ENCODE peak calls at places on chromosomes 1 and 21, in five cellular contexts. One of them, this sample, is unnamed.

GRCh38 chr1:15444476-15445389 is 6.5 kb downstream of the CTRC start:
- DNase-seq in IMR-90: no peak
- DNase-seq in neuronal stem cell: no peak
- DNase-seq in neural progenitor cell: no peak
- DNase-seq in RWPE1: no peak
- DNase-seq in this sample: no peak

GRCh38 chr1:116769561-116769977 is 15.3 kb downstream of the CD2 start:
- DNase-seq in IMR-90: no peak
- DNase-seq in neuronal stem cell: no peak
- DNase-seq in neural progenitor cell: no peak
- DNase-seq in RWPE1: no peak
- DNase-seq in this sample: no peak

GRCh38 chr1:147618077-147618569 is 52.2 kb downstream of the ACP6 start:
- DNase-seq in IMR-90: peak
- DNase-seq in neuronal stem cell: no peak
- DNase-seq in neural progenitor cell: no peak
- DNase-seq in RWPE1: no peak
- DNase-seq in this sample: no peak

GRCh38 chr1:175687699-175688098 is 55.7 kb downstream of the TNR start:
- DNase-seq in IMR-90: no peak
- DNase-seq in neuronal stem cell: no peak
- DNase-seq in neural progenitor cell: no peak
- DNase-seq in RWPE1: no peak
- DNase-seq in this sample: no peak

GRCh38 chr1:38120552-38121230 is 74.1 kb upstream of the POU3F1 start:
- DNase-seq in IMR-90: no peak
- DNase-seq in neuronal stem cell: no peak
- DNase-seq in neural progenitor cell: no peak
- DNase-seq in RWPE1: no peak
- DNase-seq in this sample: no peak

GRCh38 chr21:44466351-44466954 is 11.1 kb downstream of the LRRC3 start:
- DNase-seq in IMR-90: no peak
- DNase-seq in neuronal stem cell: no peak
- DNase-seq in neural progenitor cell: no peak
- DNase-seq in RWPE1: no peak
- DNase-seq in this sample: no peak

GRCh38 chr1:112761714-112762480 is 46.8 kb upstream of the PPM1J start:
- DNase-seq in IMR-90: no peak
- DNase-seq in neuronal stem cell: no peak
- DNase-seq in neural progenitor cell: no peak
- DNase-seq in RWPE1: no peak
- DNase-seq in this sample: no peak

GRCh38 chr1:12488666-12489354 is 129.2 kb downstream of the DHRS3 start:
- DNase-seq in IMR-90: peak
- DNase-seq in neuronal stem cell: no peak
- DNase-seq in neural progenitor cell: no peak
- DNase-seq in RWPE1: peak
- DNase-seq in this sample: no peak

GRCh38 chr1:119551218-119551617 is 44.2 kb downstream of the HSD3B1 start:
- DNase-seq in IMR-90: no peak
- DNase-seq in neuronal stem cell: no peak
- DNase-seq in neural progenitor cell: no peak
- DNase-seq in RWPE1: no peak
- DNase-seq in this sample: no peak

GRCh38 chr1:1959840-1960479 is 40.9 kb upstream of the TMEM52 start:
- DNase-seq in IMR-90: peak
- DNase-seq in neuronal stem cell: peak
- DNase-seq in neural progenitor cell: peak
- DNase-seq in RWPE1: peak
- DNase-seq in this sample: peak

GRCh38 chr1:66383168-66383567 is 150.8 kb upstream of the SGIP1 start:
- DNase-seq in IMR-90: peak
- DNase-seq in neuronal stem cell: no peak
- DNase-seq in neural progenitor cell: no peak
- DNase-seq in RWPE1: no peak
- DNase-seq in this sample: no peak

GRCh38 chr1:113678159-113678469 is 81.2 kb downstream of the PHTF1 start:
- DNase-seq in IMR-90: no peak
- DNase-seq in neuronal stem cell: no peak
- DNase-seq in neural progenitor cell: no peak
- DNase-seq in RWPE1: no peak
- DNase-seq in this sample: no peak

GRCh38 chr1:52195161-52195560 is 53.3 kb downstream of the ZFYVE9 start:
- DNase-seq in IMR-90: peak
- DNase-seq in neuronal stem cell: no peak
- DNase-seq in neural progenitor cell: no peak
- DNase-seq in RWPE1: no peak
- DNase-seq in this sample: no peak

GRCh38 chr1:61081637-61082335 is 575 bp upstream of the NFIA start:
- DNase-seq in IMR-90: peak
- DNase-seq in neuronal stem cell: no peak
- DNase-seq in neural progenitor cell: peak
- DNase-seq in RWPE1: peak
- DNase-seq in this sample: no peak

GRCh38 chr1:248808876-248809275 is 16.8 kb downstream of the SH3BP5L start:
- DNase-seq in IMR-90: no peak
- DNase-seq in neuronal stem cell: no peak
- DNase-seq in neural progenitor cell: no peak
- DNase-seq in RWPE1: no peak
- DNase-seq in this sample: no peak

GRCh38 chr1:5829414-5829813 is 162.8 kb downstream of the NPHP4 start:
- DNase-seq in IMR-90: no peak
- DNase-seq in neuronal stem cell: no peak
- DNase-seq in neural progenitor cell: no peak
- DNase-seq in RWPE1: no peak
- DNase-seq in this sample: no peak

GRCh38 chr1:202135221-202135721 is 9.3 kb downstream of the ARL8A start:
- DNase-seq in IMR-90: peak
- DNase-seq in neuronal stem cell: peak
- DNase-seq in neural progenitor cell: peak
- DNase-seq in RWPE1: peak
- DNase-seq in this sample: peak

GRCh38 chr1:164589408-164589807 is 30.4 kb downstream of the PBX1 start:
- DNase-seq in IMR-90: no peak
- DNase-seq in neuronal stem cell: no peak
- DNase-seq in neural progenitor cell: no peak
- DNase-seq in RWPE1: no peak
- DNase-seq in this sample: no peak

GRCh38 chr1:35115459-35116383 is 36.5 kb downstream of the ZMYM1 start:
- DNase-seq in IMR-90: peak
- DNase-seq in neuronal stem cell: no peak
- DNase-seq in neural progenitor cell: no peak
- DNase-seq in RWPE1: no peak
- DNase-seq in this sample: no peak

GRCh38 chr1:228376651-228377631 is 29.7 kb downstream of the TRIM11 start:
- DNase-seq in IMR-90: no peak
- DNase-seq in neuronal stem cell: no peak
- DNase-seq in neural progenitor cell: no peak
- DNase-seq in RWPE1: no peak
- DNase-seq in this sample: no peak

GRCh38 chr1:228373681-228374571 is 32.7 kb downstream of the TRIM11 start:
- DNase-seq in IMR-90: no peak
- DNase-seq in neuronal stem cell: no peak
- DNase-seq in neural progenitor cell: no peak
- DNase-seq in RWPE1: no peak
- DNase-seq in this sample: no peak

GRCh38 chr1:228376262-228376628 is 30.4 kb downstream of the TRIM11 start:
- DNase-seq in IMR-90: no peak
- DNase-seq in neuronal stem cell: no peak
- DNase-seq in neural progenitor cell: no peak
- DNase-seq in RWPE1: no peak
- DNase-seq in this sample: no peak

GRCh38 chr1:228374711-228375577 is 31.7 kb downstream of the TRIM11 start:
- DNase-seq in IMR-90: peak
- DNase-seq in neuronal stem cell: no peak
- DNase-seq in neural progenitor cell: no peak
- DNase-seq in RWPE1: peak
- DNase-seq in this sample: peak

GRCh38 chr1:228375578-228376261 is 30.9 kb downstream of the TRIM11 start:
- DNase-seq in IMR-90: no peak
- DNase-seq in neuronal stem cell: no peak
- DNase-seq in neural progenitor cell: no peak
- DNase-seq in RWPE1: no peak
- DNase-seq in this sample: no peak
- H3K27ac ChIP-seq in IMR-90: peak
- H3K27ac ChIP-seq in neuronal stem cell: no peak
- H3K27ac ChIP-seq in neural progenitor cell: no peak
- H3K27ac ChIP-seq in RWPE1: peak
- H3K27ac ChIP-seq in this sample: no peak

GRCh38 chr1:211420389-211420788 is 71.6 kb downstream of the RD3 start:
- DNase-seq in IMR-90: peak
- DNase-seq in neuronal stem cell: no peak
- DNase-seq in neural progenitor cell: peak
- DNase-seq in RWPE1: no peak
- DNase-seq in this sample: no peak
- H3K27ac ChIP-seq in IMR-90: no peak
- H3K27ac ChIP-seq in neuronal stem cell: no peak
- H3K27ac ChIP-seq in neural progenitor cell: no peak
- H3K27ac ChIP-seq in RWPE1: no peak
- H3K27ac ChIP-seq in this sample: no peak

GRCh38 chr1:192604979-192605620 is 29.5 kb downstream of the RGS1 start:
- DNase-seq in IMR-90: no peak
- DNase-seq in neuronal stem cell: no peak
- DNase-seq in neural progenitor cell: no peak
- DNase-seq in RWPE1: no peak
- DNase-seq in this sample: no peak
- H3K27ac ChIP-seq in IMR-90: no peak
- H3K27ac ChIP-seq in neuronal stem cell: no peak
- H3K27ac ChIP-seq in neural progenitor cell: no peak
- H3K27ac ChIP-seq in RWPE1: no peak
- H3K27ac ChIP-seq in this sample: no peak

DNA sequence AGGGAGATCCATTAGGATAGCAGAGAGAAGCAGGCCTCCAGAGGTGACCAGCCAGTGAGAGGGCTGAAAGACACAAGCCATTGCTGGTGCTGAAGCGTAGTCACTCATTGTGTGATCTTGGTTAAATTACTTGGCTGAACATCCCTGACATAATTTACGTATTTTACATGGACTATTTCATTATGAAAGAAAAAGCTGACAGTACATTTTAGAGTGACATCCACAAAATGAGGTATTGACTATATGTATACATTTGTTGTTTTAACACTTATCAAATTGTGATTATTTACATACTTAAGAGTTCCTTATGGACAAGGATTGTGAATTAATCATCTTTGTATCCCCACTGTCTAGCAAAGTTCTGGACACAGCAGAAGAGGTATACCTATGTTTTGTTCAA is 14.9 kb downstream of the DESI2 start:
- DNase-seq in IMR-90: no peak
- DNase-seq in neuronal stem cell: no peak
- DNase-seq in neural progenitor cell: no peak
- DNase-seq in RWPE1: no peak
- DNase-seq in this sample: no peak
- H3K27ac ChIP-seq in IMR-90: no peak
- H3K27ac ChIP-seq in neuronal stem cell: no peak
- H3K27ac ChIP-seq in neural progenitor cell: no peak
- H3K27ac ChIP-seq in RWPE1: no peak
- H3K27ac ChIP-seq in this sample: no peak

GRCh38 chr1:244224487-244225430 is 173.7 kb downstream of the ZBTB18 start:
- DNase-seq in IMR-90: no peak
- DNase-seq in neuronal stem cell: no peak
- DNase-seq in neural progenitor cell: no peak
- DNase-seq in RWPE1: no peak
- DNase-seq in this sample: no peak
- H3K27ac ChIP-seq in IMR-90: no peak
- H3K27ac ChIP-seq in neuronal stem cell: no peak
- H3K27ac ChIP-seq in neural progenitor cell: no peak
- H3K27ac ChIP-seq in RWPE1: no peak
- H3K27ac ChIP-seq in this sample: no peak

GRCh38 chr1:47390843-47391242 is 25.2 kb upstream of the FOXE3 start:
- DNase-seq in IMR-90: no peak
- DNase-seq in neuronal stem cell: no peak
- DNase-seq in neural progenitor cell: no peak
- DNase-seq in RWPE1: no peak
- DNase-seq in this sample: no peak
- H3K27ac ChIP-seq in IMR-90: no peak
- H3K27ac ChIP-seq in neuronal stem cell: no peak
- H3K27ac ChIP-seq in neural progenitor cell: no peak
- H3K27ac ChIP-seq in RWPE1: no peak
- H3K27ac ChIP-seq in this sample: no peak

DNA sequence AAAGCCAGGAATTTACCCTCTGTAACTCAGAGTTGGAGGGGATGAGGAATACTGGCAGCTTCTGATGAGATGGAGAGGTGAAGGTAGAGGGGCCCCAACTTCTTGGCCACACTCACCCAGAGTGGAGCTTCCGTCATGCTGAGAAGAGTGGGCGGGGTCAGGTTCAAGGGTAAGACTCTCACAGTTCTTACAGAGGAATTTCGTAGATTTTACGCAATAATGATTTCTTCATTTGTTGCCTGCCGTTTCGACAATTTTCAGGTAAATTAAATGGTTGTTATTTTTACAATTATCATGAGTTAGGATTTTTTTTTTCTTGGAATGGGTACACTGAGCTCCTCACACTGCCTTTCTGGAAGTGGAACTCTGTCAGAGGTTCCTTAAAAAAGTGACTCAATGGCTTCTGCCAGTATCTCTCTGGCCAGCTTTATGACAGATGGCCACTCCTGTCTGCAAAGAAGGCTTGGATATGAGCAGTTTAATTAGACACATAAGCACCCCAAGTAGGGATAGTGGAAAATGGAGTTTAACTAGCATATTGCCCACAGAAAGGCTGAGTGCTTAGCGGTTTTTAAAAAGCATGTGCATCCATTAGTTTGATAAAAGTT is 13.8 kb upstream of the NLRP3 start:
- DNase-seq in IMR-90: no peak
- DNase-seq in neuronal stem cell: no peak
- DNase-seq in neural progenitor cell: no peak
- DNase-seq in RWPE1: no peak
- DNase-seq in this sample: no peak
- H3K27ac ChIP-seq in IMR-90: no peak
- H3K27ac ChIP-seq in neuronal stem cell: no peak
- H3K27ac ChIP-seq in neural progenitor cell: no peak
- H3K27ac ChIP-seq in RWPE1: no peak
- H3K27ac ChIP-seq in this sample: no peak

GRCh38 chr1:27562483-27563406 is 41.2 kb downstream of the AHDC1 start:
- DNase-seq in IMR-90: no peak
- DNase-seq in neuronal stem cell: no peak
- DNase-seq in neural progenitor cell: no peak
- DNase-seq in RWPE1: no peak
- DNase-seq in this sample: no peak

GRCh38 chr1:27563407-27564263 is 40.3 kb downstream of the AHDC1 start:
- DNase-seq in IMR-90: peak
- DNase-seq in neuronal stem cell: no peak
- DNase-seq in neural progenitor cell: no peak
- DNase-seq in RWPE1: no peak
- DNase-seq in this sample: no peak

GRCh38 chr1:27561126-27561899 is 42.6 kb downstream of the AHDC1 start:
- DNase-seq in IMR-90: no peak
- DNase-seq in neuronal stem cell: no peak
- DNase-seq in neural progenitor cell: peak
- DNase-seq in RWPE1: no peak
- DNase-seq in this sample: no peak

GRCh38 chr1:27560271-27561125 is 43.4 kb downstream of the AHDC1 start:
- DNase-seq in IMR-90: no peak
- DNase-seq in neuronal stem cell: no peak
- DNase-seq in neural progenitor cell: peak
- DNase-seq in RWPE1: no peak
- DNase-seq in this sample: no peak

GRCh38 chr1:27562021-27562420 is 41.9 kb downstream of the AHDC1 start:
- DNase-seq in IMR-90: no peak
- DNase-seq in neuronal stem cell: no peak
- DNase-seq in neural progenitor cell: peak
- DNase-seq in RWPE1: no peak
- DNase-seq in this sample: no peak
- H3K27ac ChIP-seq in IMR-90: no peak
- H3K27ac ChIP-seq in neuronal stem cell: peak
- H3K27ac ChIP-seq in neural progenitor cell: peak
- H3K27ac ChIP-seq in RWPE1: peak
- H3K27ac ChIP-seq in this sample: peak

This sample was measured in substantia nigra.